ENCODE peak calls at places on chromosome 13, in eight cellular contexts. X is A549, L is testis, N is stomach, B is Peyer's patch, Z is ovary, J is IMR-90, H is heart left ventricle. D is an unnamed sample.

GRCh38 chr13:43033038-43033437 is 9.7 kb downstream of the DNAJC15 start:
- DNase-seq in B (no peak), X (no peak), N (no peak), H (no peak), Z (no peak), J (no peak), L (no peak), D (no peak)

GRCh38 chr13:51773515-51773914 is 30.4 kb downstream of the DHRS12 start:
- DNase-seq in H (no peak), J (no peak), B (no peak), Z (no peak), N (no peak), L (no peak), X (no peak), D (no peak)

GRCh38 chr13:99015606-99016520 is 38.0 kb upstream of the DOCK9 start:
- DNase-seq in B (no peak), N (no peak), J (no peak), H (no peak), X (no peak), Z (no peak), L (no peak), D (no peak)

GRCh38 chr13:49995535-49996165 is 1.2 kb upstream of the TRIM13 start:
- DNase-seq in H (no peak), B (no peak), Z (no peak), J (no peak), L (no peak), N (no peak), X (no peak), D (no peak)

GRCh38 chr13:83515267-83515666 is 367.0 kb downstream of the SLITRK1 start:
- DNase-seq in B (no peak), N (no peak), X (no peak), H (no peak), J (peak), L (no peak), Z (no peak), D (no peak)

GRCh38 chr13:109569938-109570711 is 216.3 kb downstream of the IRS2 start:
- DNase-seq in X (no peak), Z (no peak), J (no peak), L (no peak), B (peak), N (peak), H (no peak), D (no peak)

GRCh38 chr13:112761701-112762689 is 72.2 kb downstream of the ATP11A start:
- DNase-seq in Z (no peak), H (no peak), J (peak), B (no peak), N (no peak), X (no peak), L (no peak), D (no peak)

GRCh38 chr13:101916108-101916757 is 463.8 kb downstream of the ITGBL1 start:
- DNase-seq in B (no peak), J (no peak), H (peak), L (peak), N (no peak), X (peak), Z (no peak), D (no peak)

GRCh38 chr13:24625870-24626419 is 54.3 kb upstream of the ATP12A start:
- DNase-seq in J (no peak), N (peak), L (no peak), B (peak), Z (no peak), X (no peak), H (no peak), D (no peak)

GRCh38 chr13:100388923-100389322 is 199.7 kb downstream of the GGACT start:
- DNase-seq in H (no peak), J (no peak), N (no peak), B (no peak), L (no peak), Z (no peak), X (no peak), D (no peak)

GRCh38 chr13:79749985-79750551 is 269.1 kb downstream of the NDFIP2 start:
- DNase-seq in Z (peak), N (no peak), J (peak), H (no peak), B (peak), X (no peak), L (peak), D (peak)

GRCh38 chr13:76939215-76939614 is 9.1 kb upstream of the ACOD1 start:
- DNase-seq in B (no peak), L (no peak), H (no peak), J (peak), N (no peak), X (no peak), Z (no peak), D (no peak)

GRCh38 chr13:111491659-111492058 is 171.2 kb downstream of the TEX29 start:
- DNase-seq in N (peak), J (no peak), B (peak), Z (no peak), X (no peak), H (no peak), L (no peak), D (no peak)

GRCh38 chr13:73608731-73609485 is 525.3 kb downstream of the KLF12 start:
- DNase-seq in X (no peak), L (no peak), J (no peak), N (no peak), Z (no peak), H (no peak), B (no peak), D (no peak)

GRCh38 chr13:30429235-30429634 is 6.9 kb downstream of the UBE2L5 start:
- DNase-seq in Z (no peak), X (no peak), B (no peak), N (no peak), J (no peak), H (no peak), L (no peak), D (no peak)

GRCh38 chr13:95588721-95589120 is 36.2 kb downstream of the CLDN10 start:
- DNase-seq in X (no peak), J (peak), N (no peak), L (no peak), B (no peak), H (no peak), Z (no peak), D (no peak)

GRCh38 chr13:53338760-53339159 is 310.1 kb downstream of the OLFM4 start:
- DNase-seq in J (no peak), B (no peak), L (no peak), X (no peak), N (no peak), H (no peak), Z (no peak), D (no peak)

GRCh38 chr13:26964278-26965057 is 203.9 kb upstream of the GPR12 start:
- DNase-seq in H (no peak), Z (no peak), X (no peak), B (peak), N (no peak), L (no peak), J (peak), D (no peak)

GRCh38 chr13:109400192-109400591 is 386.2 kb downstream of the IRS2 start:
- DNase-seq in N (peak), Z (no peak), X (no peak), J (no peak), B (peak), L (no peak), H (peak), D (no peak)

GRCh38 chr13:97253581-97254293 is 31.6 kb downstream of the MBNL2 start:
- DNase-seq in J (no peak), H (no peak), Z (no peak), X (no peak), B (no peak), L (no peak), N (no peak), D (no peak)

GRCh38 chr13:23516190-23516589 is 54.0 kb upstream of the TNFRSF19 start:
- DNase-seq in J (no peak), N (no peak), Z (no peak), L (no peak), H (no peak), X (no peak), B (no peak), D (no peak)

GRCh38 chr13:75963318-75963717 is 327.2 kb downstream of the LMO7 start:
- DNase-seq in N (no peak), L (no peak), Z (no peak), X (no peak), J (no peak), B (no peak), H (no peak), D (no peak)

GRCh38 chr13:20127263-20127562 is 33.6 kb downstream of the GJA3 start:
- DNase-seq in L (no peak), B (no peak), H (no peak), J (no peak), X (no peak), Z (no peak), N (no peak), D (no peak)

GRCh38 chr13:43036386-43037220 is 13.2 kb downstream of the DNAJC15 start:
- DNase-seq in L (peak), H (peak), N (no peak), X (no peak), B (no peak), Z (peak), J (no peak), D (no peak)

GRCh38 chr13:102563267-102563666 is 33.5 kb upstream of the TPP2 start:
- DNase-seq in Z (no peak), H (no peak), X (no peak), J (no peak), N (no peak), B (no peak), L (no peak), D (no peak)

GRCh38 chr13:104006625-104007061 is 940.4 kb upstream of the SLC10A2 start:
- DNase-seq in L (no peak), Z (no peak), N (no peak), J (peak), X (no peak), B (no peak), H (no peak), D (no peak)

GRCh38 chr13:63595811-63596210 is 2180.2 kb upstream of the PCDH20 start:
- DNase-seq in X (no peak), N (no peak), Z (no peak), H (no peak), J (no peak), B (no peak), L (no peak), D (no peak)

GRCh38 chr13:19781526-19781925 is 1.2 kb downstream of the PSPC1 start:
- DNase-seq in J (no peak), N (no peak), H (no peak), X (no peak), Z (no peak), B (peak), L (peak), D (no peak)

GRCh38 chr13:113297370-113297871 is 382 bp downstream of the LAMP1 start:
- DNase-seq in Z (no peak), B (peak), J (no peak), N (no peak), H (no peak), X (no peak), L (peak), D (no peak)

GRCh38 chr13:31929031-31929770 is 102.4 kb upstream of the FRY start:
- DNase-seq in X (no peak), Z (no peak), J (no peak), B (no peak), H (no peak), N (no peak), L (no peak), D (no peak)

GRCh38 chr13:67515895-67516294 is 285.8 kb upstream of the PCDH9 start:
- DNase-seq in L (no peak), X (no peak), B (no peak), Z (no peak), J (peak), H (no peak), N (no peak), D (no peak)

GRCh38 chr13:44111701-44112100 is 232.0 kb downstream of the LACC1 start:
- DNase-seq in X (no peak), H (no peak), Z (no peak), L (no peak), N (no peak), J (no peak), B (no peak), D (no peak)

GRCh38 chr13:44117351-44117750 is 237.6 kb downstream of the LACC1 start:
- DNase-seq in B (no peak), N (no peak), L (no peak), H (no peak), Z (no peak), X (no peak), J (peak), D (no peak)

GRCh38 chr13:44112700-44113329 is 233.1 kb downstream of the LACC1 start:
- DNase-seq in Z (no peak), J (no peak), L (no peak), N (no peak), X (no peak), B (no peak), H (no peak), D (no peak)

GRCh38 chr13:44120814-44121505 is 241.3 kb downstream of the LACC1 start:
- DNase-seq in Z (no peak), H (no peak), X (no peak), L (no peak), J (no peak), N (no peak), B (no peak), D (no peak)

GRCh38 chr13:44116562-44117315 is 237.0 kb downstream of the LACC1 start:
- DNase-seq in L (no peak), B (no peak), N (no peak), Z (no peak), J (peak), X (no peak), H (no peak), D (no peak)
- H3K27ac ChIP-seq in L (no peak), B (no peak), N (peak), Z (no peak), J (peak), X (no peak), H (peak), D (peak)

DNA sequence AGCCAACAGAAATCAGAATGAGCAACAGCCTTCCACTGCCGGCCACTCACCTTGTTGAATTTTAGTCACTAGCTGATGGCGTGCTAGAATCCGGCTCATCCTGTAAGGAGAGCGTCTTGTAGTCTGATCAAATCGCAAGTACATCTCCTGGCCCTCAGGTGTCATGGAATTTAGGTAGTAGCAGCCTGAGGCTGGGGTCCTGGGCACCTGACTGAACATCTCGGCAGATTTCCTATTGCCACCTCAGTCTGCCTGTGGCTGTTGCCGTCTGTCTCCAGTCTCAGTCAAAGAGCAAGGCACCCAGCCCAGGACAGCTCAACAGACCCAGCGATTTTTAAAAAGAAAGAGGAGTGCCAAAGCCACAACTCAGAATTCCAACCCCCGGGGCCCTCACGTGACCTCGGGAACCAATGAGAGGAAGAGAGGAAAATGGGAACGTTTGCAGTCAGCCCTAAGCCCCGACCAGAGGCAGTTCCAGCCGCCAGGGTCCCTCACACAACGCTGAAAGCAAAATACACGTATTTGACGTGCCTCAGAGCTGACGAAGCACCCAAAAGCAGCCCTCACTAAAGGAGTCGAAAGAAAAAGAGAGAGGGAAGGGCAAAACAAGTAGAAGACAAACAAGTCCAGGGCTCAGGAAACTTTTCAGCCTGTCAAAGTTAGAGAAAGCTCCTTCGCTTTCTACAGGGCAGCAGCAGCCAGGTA is at the start of gene STARD13:
- DNase-seq in X (peak), N (peak), B (peak), J (peak), Z (peak), H (peak), L (peak), D (peak)
- TF ChIP-seq POLR2A in X (no peak), N (no peak), B (peak), J (peak), Z (peak), H (no peak), L (peak), D (peak)

DNA sequence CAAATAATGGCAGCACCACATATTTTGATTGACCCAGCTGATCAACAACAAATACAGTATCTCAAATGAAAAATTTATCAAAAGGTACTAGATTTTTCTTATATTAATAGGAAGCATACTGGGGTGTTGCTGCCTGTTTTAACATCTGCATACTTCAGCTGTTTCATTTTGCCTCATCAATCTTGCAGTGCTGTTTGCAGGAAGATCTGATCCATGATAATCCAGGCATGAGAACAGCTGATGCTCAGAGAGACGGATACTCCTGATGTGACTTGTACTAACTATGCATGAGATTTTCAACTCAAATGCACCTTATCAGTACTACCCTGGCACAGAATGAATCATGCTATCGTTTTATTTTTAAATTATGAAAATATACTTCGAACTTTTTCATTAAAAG is 2136.8 kb downstream of the PCDH9 start:
- DNase-seq in L (no peak), N (no peak), Z (no peak), X (no peak), J (no peak), H (no peak), B (no peak), D (no peak)
- H3K4me3 ChIP-seq in L (no peak), N (no peak), Z (no peak), X (no peak), J (no peak), H (no peak), B (no peak), D (no peak)

DNA sequence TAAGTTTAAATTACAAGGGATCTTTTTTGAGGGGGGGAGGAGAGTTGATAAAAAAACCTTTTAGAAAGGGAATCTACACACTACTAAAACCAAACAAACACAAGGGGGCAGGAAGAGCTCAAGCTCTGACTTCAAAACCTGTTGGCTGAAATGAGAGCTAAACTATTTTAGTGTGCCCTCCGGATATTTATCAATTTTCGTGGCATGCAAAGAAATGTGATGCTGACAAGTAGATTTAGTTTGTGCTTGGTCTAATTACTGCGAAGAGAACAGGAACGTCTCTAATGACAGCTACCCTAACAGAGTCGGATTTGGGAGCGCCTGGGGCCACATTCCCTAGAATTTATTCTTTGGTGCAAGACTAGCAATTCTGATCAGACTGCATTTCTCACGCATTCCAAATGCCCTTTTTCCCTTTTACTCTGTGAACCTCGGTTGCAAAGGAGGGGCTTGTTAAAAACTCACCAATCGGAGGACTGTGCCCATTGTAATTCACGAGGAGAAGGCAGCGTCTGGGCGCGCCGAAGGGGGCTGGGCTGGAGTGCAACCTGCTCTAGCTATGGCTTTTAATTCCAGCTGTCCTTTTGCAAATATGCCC is 804 bp upstream of the FREM2 start:
- DNase-seq in J (no peak), N (no peak), H (no peak), B (no peak), X (no peak), Z (no peak), L (peak), D (no peak)
- H3K27ac ChIP-seq in J (no peak), N (no peak), H (no peak), B (no peak), X (no peak), Z (no peak), L (no peak), D (no peak)

D was measured in tibial nerve.